ENCODE peak calls at places on chromosomes 13 and 19, in six cellular contexts. A, R, T, N, H and K are unnamed samples.
A peak's percentile ranks its signal among the peaks of the same experiment; 100 is the strongest.

GRCh38 chr13:78139765-78140164 is 221.1 kb upstream of the EDNRB start:
- DNase-seq in T (no peak), N (no peak), R (no peak), A (no peak), H (no peak), K (no peak)

GRCh38 chr19:52028780-52029123 is 573 bp upstream of the ZNF614 start:
- DNase-seq in R (no peak), N (no peak), A (no peak), T (no peak), H (no peak), K (no peak)

GRCh38 chr19:13291913-13292312 is 141.7 kb downstream of the IER2 start:
- DNase-seq in N (no peak), R (no peak), H (no peak), A (no peak), T (no peak), K (no peak)

GRCh38 chr13:91664036-91664435 is 265.6 kb downstream of the GPC5 start:
- DNase-seq in A (peak; percentile 54), R (no peak), H (no peak), T (no peak), N (no peak), K (no peak)

GRCh38 chr19:22595918-22596341 is 38.2 kb upstream of the ZNF492 start:
- DNase-seq in H (no peak), R (no peak), T (no peak), N (no peak), A (no peak), K (no peak)

GRCh38 chr13:49098771-49099512 is 121.2 kb upstream of the MLNR start:
- DNase-seq in H (no peak), A (peak; percentile 17), N (peak; percentile 32), T (no peak), R (no peak), K (no peak)

GRCh38 chr13:97262058-97262457 is 39.9 kb downstream of the MBNL2 start:
- DNase-seq in H (no peak), N (no peak), R (no peak), T (no peak), A (no peak), K (no peak)

GRCh38 chr13:85261757-85262346 is 537.4 kb downstream of the SLITRK6 start:
- DNase-seq in A (peak; percentile 21), N (peak; percentile 44), R (no peak), H (no peak), T (no peak), K (no peak)

GRCh38 chr19:11242864-11243797 is 3.7 kb downstream of the ANGPTL8 start:
- DNase-seq in H (peak; percentile 64), N (peak; percentile 75), A (no peak), T (peak; percentile 47), R (peak; percentile 99), K (peak; percentile 84)

GRCh38 chr13:97279913-97280312 is 57.8 kb downstream of the MBNL2 start:
- DNase-seq in T (no peak), R (no peak), N (peak; percentile 44), H (no peak), A (no peak), K (no peak)

GRCh38 chr13:80386592-80386991 is 45.7 kb upstream of the SPRY2 start:
- DNase-seq in T (no peak), A (no peak), N (no peak), R (no peak), H (no peak), K (no peak)

GRCh38 chr13:101939370-101939769 is 462.5 kb downstream of the FGF14 start:
- DNase-seq in R (no peak), N (no peak), T (no peak), H (no peak), A (no peak), K (no peak)